ENCODE peak calls at places on chromosomes 5 and 9, in five cellular contexts. D, H, W, I and Z are unnamed samples.

GRCh38 chr9:17318821-17319320 is 184.0 kb downstream of the CNTLN start:
- DNase-seq in D (no peak), I (peak), H (no peak), W (no peak), Z (no peak)

GRCh38 chr5:66197764-66198405 is 53.8 kb downstream of the SREK1 start:
- DNase-seq in W (no peak), H (no peak), D (no peak), I (peak), Z (no peak)

GRCh38 chr9:134283111-134283515 is 43.1 kb upstream of the RXRA start:
- DNase-seq in H (peak), W (peak), D (no peak), I (peak), Z (no peak)

GRCh38 chr5:35089688-35090314 is 42.1 kb upstream of the AGXT2 start:
- DNase-seq in I (peak), D (no peak), H (no peak), W (peak), Z (peak)

GRCh38 chr5:53151713-53152458 is 42.3 kb upstream of the MOCS2 start:
- DNase-seq in D (no peak), I (peak), W (peak), H (no peak), Z (no peak)

GRCh38 chr5:10762178-10762775 is 1.2 kb upstream of the DAP start:
- DNase-seq in H (no peak), W (peak), D (peak), I (no peak), Z (no peak)

GRCh38 chr9:110949081-110949480 is 89.2 kb downstream of the LPAR1 start:
- DNase-seq in I (no peak), D (no peak), H (no peak), W (no peak), Z (no peak)

GRCh38 chr5:41156739-41157138 is 56.6 kb downstream of the C6 start:
- DNase-seq in D (no peak), W (no peak), H (no peak), I (peak), Z (no peak)

GRCh38 chr9:114244570-114244969 is 78.3 kb upstream of the ORM1 start:
- DNase-seq in H (no peak), D (no peak), I (no peak), W (no peak), Z (no peak)

GRCh38 chr9:111038336-111039202 is at the start of gene LPAR1:
- DNase-seq in W (peak), I (peak), D (peak), H (peak), Z (no peak)

GRCh38 chr9:109454041-109454440 is 44.1 kb downstream of the PTPN3 start:
- DNase-seq in W (no peak), H (no peak), D (no peak), I (no peak), Z (no peak)

GRCh38 chr5:109936996-109937395 is 247.3 kb downstream of the MAN2A1 start:
- DNase-seq in H (no peak), D (no peak), W (peak), I (no peak), Z (peak)

GRCh38 chr9:121059998-121060636 is 10.0 kb upstream of the C5 start:
- DNase-seq in W (no peak), I (peak), H (no peak), D (no peak), Z (peak)

GRCh38 chr9:125750656-125751035 is 3.5 kb downstream of the PBX3 start:
- DNase-seq in D (no peak), H (no peak), W (no peak), I (peak), Z (no peak)

DNA sequence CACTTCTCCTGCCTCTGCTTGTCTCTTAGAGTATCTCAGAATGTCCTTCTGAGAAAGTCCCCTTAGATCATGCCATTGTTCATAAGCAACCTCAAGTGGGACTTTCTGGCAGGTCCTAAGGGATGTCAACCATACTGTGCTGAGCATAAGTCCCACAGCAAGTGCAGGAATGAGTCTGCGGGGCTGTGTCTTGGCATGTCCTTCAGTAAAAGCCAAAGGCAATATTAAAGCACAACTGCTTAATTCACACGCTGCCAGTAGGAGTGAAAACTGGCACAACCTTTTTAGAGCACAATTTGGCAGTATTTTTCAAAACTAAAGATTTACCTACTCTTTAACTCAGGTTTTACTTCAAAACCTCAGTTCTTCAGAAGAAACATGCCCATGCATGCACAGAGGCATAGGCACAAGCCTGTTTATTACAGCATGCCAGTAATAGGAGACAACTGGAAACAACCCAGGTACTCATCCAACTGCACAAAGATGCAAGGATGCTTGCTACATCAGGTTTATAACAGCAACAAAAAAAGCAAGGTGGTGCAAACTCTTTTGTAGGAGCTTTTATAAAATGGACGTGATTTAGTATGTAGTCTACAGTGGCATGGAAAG is 24.4 kb upstream of the SMAD5 start:
- DNase-seq in D (no peak), I (no peak), H (no peak), W (no peak), Z (no peak)
- TF ChIP-seq CTCF in D (no peak), I (no peak), H (no peak), W (no peak), Z (no peak)

GRCh38 chr5:2276101-2276500 is 393.4 kb upstream of the IRX4 start:
- DNase-seq in W (no peak), D (no peak), I (no peak), H (peak), Z (no peak)

GRCh38 chr5:2280318-2280717 is 397.6 kb upstream of the IRX4 start:
- DNase-seq in W (no peak), H (peak), D (no peak), I (no peak), Z (no peak)

GRCh38 chr5:2277886-2278285 is 395.2 kb upstream of the IRX4 start:
- DNase-seq in D (no peak), I (no peak), W (no peak), H (no peak), Z (no peak)

GRCh38 chr5:2281446-2281845 is 398.7 kb upstream of the IRX4 start:
- DNase-seq in D (no peak), I (no peak), H (peak), W (no peak), Z (no peak)

GRCh38 chr5:2278825-2279224 is 396.1 kb upstream of the IRX4 start:
- DNase-seq in W (no peak), H (peak), D (no peak), I (no peak), Z (no peak)
- H3K4me3 ChIP-seq in W (no peak), H (no peak), D (no peak), I (no peak), Z (no peak)

GRCh38 chr5:148353634-148354033 is 18.3 kb downstream of the SPINK9 start:
- DNase-seq in D (no peak), I (no peak), W (no peak), H (no peak), Z (no peak)
- TF ChIP-seq CTCF in D (no peak), I (no peak), W (no peak), H (no peak), Z (no peak)

GRCh38 chr5:72673180-72673579 is 143.3 kb upstream of the TNPO1 start:
- DNase-seq in D (no peak), W (no peak), H (no peak), I (no peak), Z (no peak)
- H3K4me3 ChIP-seq in D (no peak), W (no peak), H (no peak), I (no peak), Z (no peak)

GRCh38 chr5:60161340-60161934 is 267.9 kb upstream of the PDE4D start:
- DNase-seq in D (no peak), I (peak), W (no peak), H (no peak), Z (no peak)
- TF ChIP-seq CTCF in D (peak), I (peak), W (no peak), H (no peak), Z (peak)

GRCh38 chr9:85605905-85606304 is 135.8 kb downstream of the AGTPBP1 start:
- DNase-seq in H (no peak), I (no peak), W (no peak), D (no peak), Z (no peak)

GRCh38 chr9:85615792-85616191 is 126.0 kb downstream of the AGTPBP1 start:
- DNase-seq in I (no peak), H (no peak), W (no peak), D (no peak), Z (no peak)

GRCh38 chr9:85610074-85610855 is 131.5 kb downstream of the AGTPBP1 start:
- DNase-seq in I (peak), W (no peak), H (no peak), D (no peak), Z (peak)
- H3K4me3 ChIP-seq in I (peak), W (no peak), H (peak), D (peak), Z (no peak)

DNA sequence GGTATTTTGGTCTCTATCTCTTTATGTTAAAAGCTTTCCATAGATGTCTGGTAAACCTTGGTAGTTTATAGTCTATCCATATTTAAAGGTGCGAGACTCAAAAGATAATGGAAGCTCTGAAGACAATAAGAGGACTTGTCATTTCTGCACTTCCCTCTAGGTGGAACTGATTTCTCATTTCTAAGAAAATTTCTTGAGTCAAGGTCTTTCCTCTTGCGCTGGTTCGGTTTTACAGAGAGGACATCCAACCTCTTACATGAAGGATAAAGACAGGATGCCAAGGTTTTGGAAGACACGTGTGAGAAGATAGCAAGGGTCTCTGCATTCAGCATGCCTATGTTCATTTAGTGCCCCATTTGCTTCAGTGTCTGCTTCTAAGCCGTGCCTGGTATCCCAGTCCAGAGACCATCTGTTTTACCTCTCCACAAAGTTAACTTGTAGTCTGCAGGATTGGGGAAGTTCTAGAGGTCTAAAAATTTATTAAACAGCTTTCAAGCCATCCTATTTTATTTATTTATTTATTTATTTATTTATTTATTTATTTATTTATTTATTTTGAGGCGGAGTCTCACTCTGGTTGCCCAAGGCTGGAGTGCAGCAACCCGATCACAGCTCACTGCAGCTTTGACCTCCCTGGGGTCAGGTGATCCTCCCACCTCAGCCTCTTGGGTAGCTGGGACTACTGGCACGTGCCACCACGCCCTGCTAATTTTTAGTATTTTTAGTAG is 41.6 kb downstream of the KIAA1191 start:
- DNase-seq in I (peak), D (no peak), W (no peak), H (no peak), Z (no peak)
- TF ChIP-seq CTCF in I (peak), D (no peak), W (no peak), H (no peak), Z (peak)